ENCODE peak calls at places on chromosome 1, in eight cellular contexts. P, V, M, H, S, K, E and J are unnamed samples.

GRCh38 chr1:43241352-43241953 is 28.3 kb upstream of the TMEM125 start:
- ATAC-seq in P (no peak), V (no peak), M (no peak), H (no peak), S (peak), K (peak), E (no peak), J (no peak)

GRCh38 chr1:153881764-153882163 is 41.0 kb downstream of the GATAD2B start:
- ATAC-seq in P (peak), V (no peak), M (no peak), H (no peak), S (no peak), K (no peak), E (no peak), J (no peak)

GRCh38 chr1:219587817-219588561 is 24.9 kb downstream of the ZC3H11B start:
- ATAC-seq in P (no peak), V (no peak), M (no peak), H (no peak), S (no peak), K (peak), E (no peak), J (no peak)

GRCh38 chr1:168340796-168341510 is 60.3 kb downstream of the TBX19 start:
- ATAC-seq in P (no peak), V (no peak), M (no peak), H (peak), S (no peak), K (no peak), E (peak), J (peak)

GRCh38 chr1:221263831-221264767 is 384.9 kb downstream of the HLX start:
- ATAC-seq in P (peak), V (peak), M (peak), H (peak), S (no peak), K (peak), E (peak), J (peak)

GRCh38 chr1:116489231-116489697 is 81.6 kb downstream of the CD58 start:
- ATAC-seq in P (no peak), V (no peak), M (peak), H (peak), S (peak), K (no peak), E (no peak), J (peak)

GRCh38 chr1:247119600-247120407 is 15.6 kb upstream of the ZNF669 start:
- ATAC-seq in P (no peak), V (no peak), M (no peak), H (peak), S (peak), K (peak), E (no peak), J (no peak)

GRCh38 chr1:228070851-228071250 is 11.7 kb upstream of the ARF1 start:
- ATAC-seq in P (no peak), V (no peak), M (no peak), H (no peak), S (peak), K (no peak), E (peak), J (no peak)

GRCh38 chr1:153733970-153734369 is 6.1 kb downstream of the INTS3 start:
- ATAC-seq in P (no peak), V (no peak), M (peak), H (no peak), S (no peak), K (peak), E (no peak), J (no peak)

GRCh38 chr1:120176092-120176855 is at the start of gene SEC22B:
- ATAC-seq in P (peak), V (peak), M (peak), H (peak), S (peak), K (peak), E (peak), J (peak)

GRCh38 chr1:109151146-109151545 is 37.2 kb downstream of the ELAPOR1 start:
- ATAC-seq in P (peak), V (no peak), M (peak), H (no peak), S (peak), K (peak), E (no peak), J (no peak)

GRCh38 chr1:22031214-22031962 is 21.1 kb upstream of the CDC42 start:
- ATAC-seq in P (no peak), V (peak), M (peak), H (peak), S (no peak), K (peak), E (no peak), J (peak)

GRCh38 chr1:15155760-15156743 is 2.5 kb downstream of the TMEM51 start:
- ATAC-seq in P (no peak), V (no peak), M (no peak), H (peak), S (no peak), K (no peak), E (peak), J (peak)

GRCh38 chr1:77430966-77431735 is 149.3 kb downstream of the AK5 start:
- ATAC-seq in P (no peak), V (no peak), M (no peak), H (peak), S (no peak), K (peak), E (peak), J (no peak)